ENCODE peak calls at places on chromosomes 2 and 18, in eight cellular contexts. One of them, this sample, is unnamed.

GRCh38 chr2:134668821-134669220 is 50.0 kb downstream of the TMEM163 start:
- DNase-seq in tibial nerve: no peak
- DNase-seq in brain microvascular endothelial cell: no peak
- DNase-seq in CD8-positive, alpha-beta T cell: peak
- DNase-seq in A549: no peak
- DNase-seq in nephron progenitor cell: no peak
- DNase-seq in endothelial cell: no peak
- DNase-seq in mesothelial cell of epicardium: no peak
- DNase-seq in this sample: no peak

GRCh38 chr2:25955869-25956535 is 26.3 kb downstream of the KIF3C start:
- DNase-seq in endothelial cell: no peak
- DNase-seq in mesothelial cell of epicardium: no peak
- DNase-seq in nephron progenitor cell: no peak
- DNase-seq in A549: no peak
- DNase-seq in tibial nerve: no peak
- DNase-seq in brain microvascular endothelial cell: no peak
- DNase-seq in CD8-positive, alpha-beta T cell: no peak
- DNase-seq in this sample: no peak

GRCh38 chr2:199471443-199472057 is 13.8 kb upstream of the SATB2 start:
- DNase-seq in nephron progenitor cell: peak
- DNase-seq in CD8-positive, alpha-beta T cell: no peak
- DNase-seq in mesothelial cell of epicardium: peak
- DNase-seq in endothelial cell: peak
- DNase-seq in brain microvascular endothelial cell: peak
- DNase-seq in tibial nerve: no peak
- DNase-seq in A549: no peak
- DNase-seq in this sample: peak

GRCh38 chr2:240997141-240997855 is 1.1 kb upstream of the SNED1 start:
- DNase-seq in CD8-positive, alpha-beta T cell: peak
- DNase-seq in mesothelial cell of epicardium: peak
- DNase-seq in endothelial cell: no peak
- DNase-seq in nephron progenitor cell: no peak
- DNase-seq in A549: no peak
- DNase-seq in brain microvascular endothelial cell: peak
- DNase-seq in tibial nerve: peak
- DNase-seq in this sample: no peak

GRCh38 chr2:26816893-26817292 is 31.0 kb downstream of the CENPA start:
- DNase-seq in nephron progenitor cell: no peak
- DNase-seq in tibial nerve: no peak
- DNase-seq in CD8-positive, alpha-beta T cell: no peak
- DNase-seq in endothelial cell: no peak
- DNase-seq in A549: no peak
- DNase-seq in mesothelial cell of epicardium: no peak
- DNase-seq in brain microvascular endothelial cell: no peak
- DNase-seq in this sample: peak

GRCh38 chr2:50820176-50820575 is 211.8 kb downstream of the NRXN1 start:
- DNase-seq in endothelial cell: no peak
- DNase-seq in brain microvascular endothelial cell: no peak
- DNase-seq in A549: no peak
- DNase-seq in mesothelial cell of epicardium: no peak
- DNase-seq in nephron progenitor cell: no peak
- DNase-seq in CD8-positive, alpha-beta T cell: no peak
- DNase-seq in tibial nerve: no peak
- DNase-seq in this sample: no peak

GRCh38 chr2:20650412-20650879 is 452 bp downstream of the HS1BP3 start:
- DNase-seq in tibial nerve: no peak
- DNase-seq in A549: peak
- DNase-seq in mesothelial cell of epicardium: no peak
- DNase-seq in endothelial cell: peak
- DNase-seq in nephron progenitor cell: no peak
- DNase-seq in CD8-positive, alpha-beta T cell: no peak
- DNase-seq in brain microvascular endothelial cell: peak
- DNase-seq in this sample: peak

GRCh38 chr18:12155996-12156395 is 62.4 kb downstream of the ANKRD62 start:
- DNase-seq in brain microvascular endothelial cell: no peak
- DNase-seq in A549: no peak
- DNase-seq in tibial nerve: no peak
- DNase-seq in nephron progenitor cell: no peak
- DNase-seq in endothelial cell: no peak
- DNase-seq in mesothelial cell of epicardium: no peak
- DNase-seq in CD8-positive, alpha-beta T cell: no peak
- DNase-seq in this sample: no peak

GRCh38 chr2:232487385-232488096 is at the start of gene ECEL1:
- DNase-seq in CD8-positive, alpha-beta T cell: no peak
- DNase-seq in endothelial cell: no peak
- DNase-seq in brain microvascular endothelial cell: no peak
- DNase-seq in mesothelial cell of epicardium: no peak
- DNase-seq in tibial nerve: no peak
- DNase-seq in A549: no peak
- DNase-seq in nephron progenitor cell: peak
- DNase-seq in this sample: peak

GRCh38 chr2:206241767-206242166 is 32.7 kb upstream of the ZDBF2 start:
- DNase-seq in CD8-positive, alpha-beta T cell: no peak
- DNase-seq in mesothelial cell of epicardium: no peak
- DNase-seq in endothelial cell: no peak
- DNase-seq in A549: no peak
- DNase-seq in brain microvascular endothelial cell: no peak
- DNase-seq in nephron progenitor cell: no peak
- DNase-seq in tibial nerve: no peak
- DNase-seq in this sample: no peak

GRCh38 chr2:85913854-85914524 is 25.2 kb upstream of the ST3GAL5 start:
- DNase-seq in mesothelial cell of epicardium: no peak
- DNase-seq in nephron progenitor cell: no peak
- DNase-seq in tibial nerve: no peak
- DNase-seq in brain microvascular endothelial cell: peak
- DNase-seq in endothelial cell: no peak
- DNase-seq in CD8-positive, alpha-beta T cell: no peak
- DNase-seq in A549: no peak
- DNase-seq in this sample: no peak

GRCh38 chr2:144325086-144325485 is 194.8 kb downstream of the ZEB2 start:
- DNase-seq in nephron progenitor cell: no peak
- DNase-seq in brain microvascular endothelial cell: peak
- DNase-seq in CD8-positive, alpha-beta T cell: peak
- DNase-seq in tibial nerve: no peak
- DNase-seq in endothelial cell: no peak
- DNase-seq in mesothelial cell of epicardium: no peak
- DNase-seq in A549: no peak
- DNase-seq in this sample: no peak

GRCh38 chr18:61727241-61727640 is 165.6 kb downstream of the RNF152 start:
- DNase-seq in brain microvascular endothelial cell: no peak
- DNase-seq in CD8-positive, alpha-beta T cell: no peak
- DNase-seq in A549: no peak
- DNase-seq in endothelial cell: no peak
- DNase-seq in mesothelial cell of epicardium: no peak
- DNase-seq in nephron progenitor cell: no peak
- DNase-seq in tibial nerve: no peak
- DNase-seq in this sample: no peak

GRCh38 chr2:66689456-66690051 is 254.6 kb downstream of the MEIS1 start:
- DNase-seq in brain microvascular endothelial cell: no peak
- DNase-seq in A549: no peak
- DNase-seq in nephron progenitor cell: no peak
- DNase-seq in tibial nerve: no peak
- DNase-seq in endothelial cell: no peak
- DNase-seq in CD8-positive, alpha-beta T cell: no peak
- DNase-seq in mesothelial cell of epicardium: no peak
- DNase-seq in this sample: no peak

DNA sequence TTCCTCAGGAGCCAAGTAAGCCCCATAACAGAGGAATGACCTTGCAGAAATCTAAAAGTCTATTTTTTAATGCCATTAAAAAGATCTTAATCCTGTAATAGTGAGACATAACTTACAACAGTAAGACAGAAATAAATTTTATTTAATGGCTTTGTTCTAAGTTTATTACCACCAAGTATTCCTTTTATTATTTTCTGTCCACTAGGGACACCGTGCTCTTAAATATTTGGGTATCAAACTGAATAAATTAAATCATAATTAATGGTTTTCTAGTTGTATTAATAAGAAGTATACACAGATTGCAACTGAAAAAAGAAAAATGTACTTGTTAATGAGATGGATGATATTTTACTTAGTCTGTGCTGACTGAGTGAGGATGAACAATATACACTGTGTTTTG is 3.1 kb upstream of the B4GALT6 start:
- DNase-seq in brain microvascular endothelial cell: no peak
- DNase-seq in tibial nerve: no peak
- DNase-seq in A549: no peak
- DNase-seq in nephron progenitor cell: no peak
- DNase-seq in CD8-positive, alpha-beta T cell: no peak
- DNase-seq in mesothelial cell of epicardium: no peak
- DNase-seq in endothelial cell: no peak
- DNase-seq in this sample: no peak
- TF ChIP-seq CTCF in brain microvascular endothelial cell: peak
- TF ChIP-seq CTCF in tibial nerve: no peak
- TF ChIP-seq CTCF in A549: no peak
- TF ChIP-seq CTCF in nephron progenitor cell: peak
- TF ChIP-seq CTCF in CD8-positive, alpha-beta T cell: no peak
- TF ChIP-seq CTCF in mesothelial cell of epicardium: peak
- TF ChIP-seq CTCF in endothelial cell: peak
- TF ChIP-seq CTCF in this sample: no peak

DNA sequence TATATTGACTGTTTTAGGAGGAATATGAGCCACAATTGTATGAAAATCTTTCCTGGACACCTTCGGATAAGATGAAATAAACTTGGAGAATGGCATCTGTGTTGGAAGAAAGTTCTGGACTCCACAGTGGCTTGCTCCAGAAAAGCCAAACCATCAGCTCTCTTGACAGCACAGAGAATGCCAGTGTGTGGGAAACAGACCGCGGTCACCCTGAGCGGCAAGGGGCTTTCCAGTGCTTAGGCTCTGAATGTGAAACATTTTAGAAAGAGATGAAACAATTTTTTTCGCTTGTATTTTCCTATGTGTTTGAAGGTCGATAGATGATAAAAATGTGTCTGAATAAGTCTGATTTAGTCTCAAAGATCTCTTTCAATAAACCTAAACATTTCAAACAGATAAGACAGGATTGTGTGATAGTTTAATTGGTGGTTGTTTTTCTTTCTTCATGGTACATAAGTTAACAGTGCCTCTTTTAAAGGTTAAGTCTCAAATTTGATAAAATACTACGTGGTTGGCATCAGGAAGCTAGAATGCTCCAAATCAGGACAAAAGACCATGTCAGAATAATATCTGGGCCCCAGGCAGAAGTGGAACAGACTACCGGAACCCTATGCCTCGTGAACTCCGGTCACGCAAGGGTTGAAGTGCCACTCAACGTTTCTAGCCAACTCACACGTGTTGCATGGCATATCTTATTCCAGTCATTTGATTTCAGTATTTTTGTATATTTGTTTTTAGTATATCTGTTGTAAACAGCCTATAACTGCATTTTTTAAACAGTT is 28.9 kb downstream of the PTGR3 start:
- DNase-seq in endothelial cell: no peak
- DNase-seq in tibial nerve: no peak
- DNase-seq in mesothelial cell of epicardium: no peak
- DNase-seq in A549: no peak
- DNase-seq in nephron progenitor cell: no peak
- DNase-seq in brain microvascular endothelial cell: no peak
- DNase-seq in CD8-positive, alpha-beta T cell: no peak
- DNase-seq in this sample: no peak
- TF ChIP-seq CTCF in endothelial cell: no peak
- TF ChIP-seq CTCF in tibial nerve: no peak
- TF ChIP-seq CTCF in mesothelial cell of epicardium: no peak
- TF ChIP-seq CTCF in A549: no peak
- TF ChIP-seq CTCF in nephron progenitor cell: no peak
- TF ChIP-seq CTCF in brain microvascular endothelial cell: no peak
- TF ChIP-seq CTCF in CD8-positive, alpha-beta T cell: no peak
- TF ChIP-seq CTCF in this sample: no peak

DNA sequence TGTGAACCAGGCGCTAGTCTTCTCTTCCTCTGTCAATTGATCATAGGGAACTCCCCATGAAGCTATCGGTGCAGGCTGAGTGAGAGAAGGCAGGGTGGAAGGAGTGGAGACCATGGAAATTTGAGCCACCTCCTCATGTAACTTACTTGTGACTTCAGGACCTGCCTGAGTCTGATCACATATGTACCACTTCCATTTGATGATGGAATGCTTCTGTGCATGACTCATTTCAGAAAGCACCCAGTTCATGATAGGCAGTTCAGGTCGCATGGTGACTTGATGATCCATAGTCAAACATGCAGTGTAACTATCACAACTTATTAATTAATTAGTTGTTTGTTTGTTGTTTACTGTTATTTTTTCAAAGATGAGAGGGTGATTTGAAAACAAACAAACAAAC is 1296.7 kb downstream of the SUCLG1 start:
- DNase-seq in brain microvascular endothelial cell: peak
- DNase-seq in endothelial cell: no peak
- DNase-seq in mesothelial cell of epicardium: no peak
- DNase-seq in CD8-positive, alpha-beta T cell: no peak
- DNase-seq in tibial nerve: no peak
- DNase-seq in A549: no peak
- DNase-seq in nephron progenitor cell: no peak
- DNase-seq in this sample: no peak
- TF ChIP-seq CTCF in brain microvascular endothelial cell: no peak
- TF ChIP-seq CTCF in endothelial cell: no peak
- TF ChIP-seq CTCF in mesothelial cell of epicardium: no peak
- TF ChIP-seq CTCF in CD8-positive, alpha-beta T cell: no peak
- TF ChIP-seq CTCF in tibial nerve: no peak
- TF ChIP-seq CTCF in A549: no peak
- TF ChIP-seq CTCF in nephron progenitor cell: no peak
- TF ChIP-seq CTCF in this sample: no peak

GRCh38 chr2:57759131-57759530 is 287.5 kb upstream of the VRK2 start:
- DNase-seq in mesothelial cell of epicardium: no peak
- DNase-seq in nephron progenitor cell: no peak
- DNase-seq in A549: no peak
- DNase-seq in endothelial cell: no peak
- DNase-seq in brain microvascular endothelial cell: no peak
- DNase-seq in CD8-positive, alpha-beta T cell: no peak
- DNase-seq in tibial nerve: no peak
- DNase-seq in this sample: no peak
- TF ChIP-seq CTCF in mesothelial cell of epicardium: no peak
- TF ChIP-seq CTCF in nephron progenitor cell: no peak
- TF ChIP-seq CTCF in A549: no peak
- TF ChIP-seq CTCF in endothelial cell: no peak
- TF ChIP-seq CTCF in brain microvascular endothelial cell: no peak
- TF ChIP-seq CTCF in CD8-positive, alpha-beta T cell: no peak
- TF ChIP-seq CTCF in tibial nerve: no peak
- TF ChIP-seq CTCF in this sample: no peak

This sample was measured in Calu3.